ENCODE peak calls at places on chromosome 17, in eight cellular contexts. X is PC-3, U is brain microvascular endothelial cell, B is stomach, W is Daoy, S is MG63, Z is GM12864, H is brain pericyte. V is an unnamed sample.

GRCh38 chr17:48044851-48045250 is 3.3 kb upstream of the NFE2L1 start:
- DNase-seq in X (no peak), W (no peak), B (no peak), S (no peak), U (no peak), Z (no peak), H (no peak), V (no peak)

GRCh38 chr17:42475853-42476252 is 17.2 kb downstream of the ATP6V0A1 start:
- DNase-seq in H (no peak), U (no peak), B (no peak), W (no peak), Z (no peak), S (no peak), X (no peak), V (no peak)

GRCh38 chr17:3558603-3559269 is 1.1 kb upstream of the TRPV3 start:
- DNase-seq in X (peak; percentile 74), U (peak; percentile 20), Z (peak; percentile 86), S (no peak), H (peak; percentile 31), W (peak; percentile 87), B (peak; percentile 48), V (no peak)

GRCh38 chr17:58200024-58200633 is 7.6 kb downstream of the EPX start:
- DNase-seq in Z (no peak), X (peak; percentile 78), B (peak; percentile 46), W (peak; percentile 77), H (no peak), S (peak; percentile 71), U (peak; percentile 42), V (peak; percentile 28)

GRCh38 chr17:48990882-48991357 is 6.3 kb upstream of the IGF2BP1 start:
- DNase-seq in X (no peak), U (no peak), Z (no peak), B (no peak), H (no peak), S (no peak), W (no peak), V (no peak)

GRCh38 chr17:63361182-63361581 is 84.9 kb downstream of the CYB561 start:
- DNase-seq in B (no peak), S (peak; percentile 14), X (no peak), H (no peak), Z (no peak), U (no peak), W (no peak), V (no peak)

GRCh38 chr17:74822329-74823175 is 37.1 kb downstream of the GRIN2C start:
- DNase-seq in X (no peak), S (no peak), H (no peak), U (no peak), B (no peak), W (no peak), Z (no peak), V (no peak)

GRCh38 chr17:16459850-16460550 is 32.0 kb downstream of the LRRC75A start:
- DNase-seq in Z (no peak), U (no peak), X (peak; percentile 20), S (no peak), B (no peak), H (no peak), W (peak; percentile 61), V (no peak)

GRCh38 chr17:15341385-15341849 is at the start of gene TEKT3:
- DNase-seq in X (no peak), B (peak; percentile 87), H (peak; percentile 12), S (peak; percentile 66), U (peak; percentile 72), W (peak; percentile 91), Z (no peak), V (no peak)

GRCh38 chr17:20955437-20956323 is 87.1 kb downstream of the USP22 start:
- DNase-seq in X (peak; percentile 76), U (peak; percentile 69), B (no peak), W (peak; percentile 45), Z (no peak), S (no peak), H (peak; percentile 20), V (no peak)

GRCh38 chr17:83171661-83172060 is 92.3 kb downstream of the METRNL start:
- DNase-seq in S (no peak), B (no peak), W (peak; percentile 49), U (no peak), Z (no peak), X (no peak), H (no peak), V (no peak)

GRCh38 chr17:80111702-80112470 is 10.5 kb downstream of the GAA start:
- DNase-seq in W (no peak), X (no peak), S (no peak), B (peak; percentile 17), Z (no peak), H (no peak), U (no peak), V (no peak)

GRCh38 chr17:81703747-81704654 is 834 bp downstream of the MRPL12 start:
- DNase-seq in W (no peak), Z (no peak), B (no peak), X (no peak), H (no peak), S (no peak), U (no peak), V (no peak)

GRCh38 chr17:1030684-1031557 is 34.0 kb downstream of the TIMM22 start:
- DNase-seq in B (no peak), U (no peak), S (peak; percentile 74), H (no peak), W (no peak), Z (no peak), X (no peak), V (no peak)

GRCh38 chr17:7587420-7587786 is 2.5 kb downstream of the SOX15 start:
- DNase-seq in S (peak; percentile 67), B (no peak), U (peak; percentile 95), Z (no peak), H (no peak), W (peak; percentile 83), X (peak; percentile 16), V (no peak)

GRCh38 chr17:35002876-35003551 is 22.7 kb downstream of the LIG3 start:
- DNase-seq in S (peak; percentile 34), Z (no peak), W (no peak), X (peak; percentile 64), B (peak; percentile 77), H (no peak), U (no peak), V (no peak)

GRCh38 chr17:29007456-29008455 is 1.9 kb upstream of the SEZ6 start:
- DNase-seq in W (peak; percentile 82), U (no peak), Z (no peak), S (peak; percentile 81), X (peak; percentile 67), H (no peak), B (no peak), V (no peak)

GRCh38 chr17:28187931-28188330 is 131.1 kb upstream of the TMEM97 start:
- DNase-seq in S (no peak), B (no peak), H (no peak), X (no peak), W (no peak), U (no peak), Z (no peak), V (no peak)

GRCh38 chr17:75499313-75500022 is 15.9 kb downstream of the CASKIN2 start:
- DNase-seq in S (no peak), B (no peak), Z (no peak), U (no peak), H (no peak), X (no peak), W (no peak), V (no peak)

GRCh38 chr17:57045868-57046671 is 39.0 kb upstream of the AKAP1 start:
- DNase-seq in Z (no peak), W (no peak), U (no peak), X (no peak), S (no peak), B (peak; percentile 70), H (peak; percentile 11), V (no peak)

GRCh38 chr17:76498886-76499667 is 2.1 kb downstream of the RHBDF2 start:
- DNase-seq in X (peak; percentile 80), U (no peak), H (no peak), Z (peak; percentile 81), W (peak; percentile 72), S (peak; percentile 59), B (no peak), V (no peak)

GRCh38 chr17:10034719-10035475 is 129.8 kb upstream of the RCVRN start:
- DNase-seq in H (no peak), S (no peak), B (no peak), X (no peak), Z (no peak), W (no peak), U (no peak), V (no peak)

GRCh38 chr17:1259910-1260389 is 10.3 kb upstream of the BHLHA9 start:
- DNase-seq in Z (no peak), U (no peak), H (no peak), W (no peak), B (no peak), S (no peak), X (no peak), V (no peak)

GRCh38 chr17:40218006-40218739 is 931 bp upstream of the WIPF2 start:
- DNase-seq in Z (no peak), U (no peak), H (no peak), W (no peak), B (no peak), S (no peak), X (no peak), V (no peak)

GRCh38 chr17:45719335-45720071 is 64.6 kb upstream of the CRHR1 start:
- DNase-seq in U (peak; percentile 80), W (peak; percentile 90), X (peak; percentile 97), H (no peak), S (peak; percentile 88), B (no peak), Z (no peak), V (no peak)

GRCh38 chr17:59392973-59393679 is 61.7 kb downstream of the YPEL2 start:
- DNase-seq in B (no peak), U (no peak), Z (no peak), S (no peak), X (no peak), H (no peak), W (no peak), V (no peak)

GRCh38 chr17:74442670-74443515 is 11.0 kb downstream of the GPRC5C start:
- DNase-seq in X (peak; percentile 51), B (peak; percentile 95), W (peak; percentile 67), U (no peak), Z (no peak), S (peak; percentile 72), H (no peak), V (no peak)

GRCh38 chr17:80709090-80709695 is 164.6 kb downstream of the RPTOR start:
- DNase-seq in X (no peak), H (no peak), Z (no peak), W (no peak), U (no peak), B (no peak), S (no peak), V (no peak)

GRCh38 chr17:64410750-64411490 is 20.3 kb upstream of the PECAM1 start:
- DNase-seq in H (no peak), Z (no peak), U (no peak), W (no peak), X (no peak), B (no peak), S (no peak), V (no peak)

V was measured in central memory CD8-positive, alpha-beta T cell.